ENCODE peak calls at places on chromosomes 11 and 22, in eight cellular contexts. S is spleen, B is heart right ventricle, L is adrenal gland, O is upper lobe of left lung, Y is HCT116, I is K562, Q is esophagus muscularis mucosa. J is an unnamed sample. For H3K9me3, the result is how much of the 10 kb centered on the place peaks cover.

GRCh38 chr11:78228467-78228866 is 39.7 kb downstream of the USP35 start:
- DNase-seq in Y (peak), O (no peak), S (no peak), B (no peak), I (peak), Q (peak), L (no peak), J (peak)

GRCh38 chr11:73199446-73199845 is 18.6 kb upstream of the P2RY2 start:
- DNase-seq in Y (no peak), I (no peak), S (no peak), B (no peak), Q (no peak), L (no peak), O (no peak), J (no peak)

GRCh38 chr11:64786308-64786707 is 8.0 kb upstream of the SF1 start:
- DNase-seq in O (no peak), L (no peak), S (peak), Y (no peak), I (no peak), B (no peak), Q (no peak), J (no peak)

GRCh38 chr11:9120659-9121350 is 29.4 kb upstream of the SCUBE2 start:
- DNase-seq in Q (peak), I (peak), Y (peak), O (no peak), B (no peak), L (no peak), S (no peak), J (peak)

GRCh38 chr11:75344761-75345454 is 6.6 kb downstream of the ARRB1 start:
- DNase-seq in B (no peak), I (no peak), S (no peak), L (no peak), Q (no peak), Y (no peak), O (no peak), J (no peak)

GRCh38 chr11:57476883-57477506 is 16.7 kb downstream of the RTN4RL2 start:
- DNase-seq in I (peak), Q (no peak), L (peak), B (peak), Y (no peak), O (peak), S (peak), J (peak)

GRCh38 chr11:1281974-1282365 is 27.5 kb downstream of the TOLLIP start:
- DNase-seq in B (no peak), S (peak), O (no peak), Y (no peak), Q (no peak), L (no peak), I (no peak), J (no peak)

GRCh38 chr22:19652316-19652715 is 62.0 kb upstream of the SEPTIN5 start:
- DNase-seq in L (no peak), Y (no peak), O (no peak), B (no peak), S (no peak), Q (no peak), I (no peak), J (no peak)

GRCh38 chr22:29768052-29768680 is 997 bp downstream of the UQCR10 start:
- DNase-seq in S (no peak), Y (no peak), B (no peak), Q (no peak), L (no peak), I (no peak), O (no peak), J (no peak)

GRCh38 chr11:79308429-79308828 is 132.4 kb downstream of the TENM4 start:
- DNase-seq in L (no peak), S (no peak), I (no peak), O (no peak), B (no peak), Y (no peak), Q (no peak), J (no peak)

GRCh38 chr11:1107316-1108245 is 32.9 kb downstream of the MUC2 start:
- DNase-seq in B (no peak), I (no peak), L (no peak), Y (no peak), S (no peak), O (no peak), Q (no peak), J (no peak)

GRCh38 chr11:114157476-114158050 is 98.1 kb downstream of the ZBTB16 start:
- DNase-seq in Q (no peak), Y (no peak), B (no peak), L (no peak), I (no peak), O (no peak), S (no peak), J (no peak)

GRCh38 chr11:126172596-126173038 is 38.8 kb downstream of the RPUSD4 start:
- DNase-seq in I (no peak), S (peak), L (no peak), Q (no peak), O (no peak), Y (no peak), B (no peak), J (no peak)

GRCh38 chr22:44505796-44506354 is 7.8 kb upstream of the RTL6 start:
- DNase-seq in L (no peak), I (no peak), Q (peak), B (no peak), O (no peak), Y (no peak), S (no peak), J (no peak)

GRCh38 chr11:75333022-75333806 is 18.2 kb downstream of the ARRB1 start:
- DNase-seq in L (no peak), I (no peak), B (no peak), O (no peak), Y (no peak), S (no peak), Q (no peak), J (no peak)

GRCh38 chr22:19317865-19318264 is 26.3 kb upstream of the CLTCL1 start:
- DNase-seq in Q (no peak), O (no peak), I (no peak), Y (no peak), B (no peak), S (no peak), L (no peak), J (no peak)

GRCh38 chr11:19080579-19080993 is 20.1 kb upstream of the MRGPRX2 start:
- DNase-seq in B (no peak), Y (no peak), Q (peak), I (no peak), O (peak), L (peak), S (no peak), J (no peak)

GRCh38 chr11:26278354-26278753 is 53.6 kb upstream of the ANO3 start:
- DNase-seq in I (no peak), S (no peak), Y (no peak), B (no peak), L (no peak), O (no peak), Q (no peak), J (no peak)

GRCh38 chr11:64173616-64174355 is 7.9 kb upstream of the MACROD1 start:
- DNase-seq in S (no peak), Q (no peak), Y (no peak), B (no peak), O (no peak), I (no peak), L (no peak), J (no peak)

GRCh38 chr11:66727883-66728759 is 895 bp downstream of the SPTBN2 start:
- DNase-seq in Y (no peak), Q (no peak), L (no peak), B (no peak), S (no peak), O (no peak), I (peak), J (peak)

GRCh38 chr22:30694638-30695350 is at the start of gene OSBP2:
- DNase-seq in Y (no peak), B (peak), I (peak), S (peak), O (peak), Q (no peak), L (peak), J (peak)

GRCh38 chr11:86615495-86615894 is 56.9 kb downstream of the ME3 start:
- DNase-seq in O (no peak), Q (peak), Y (no peak), L (no peak), S (no peak), B (no peak), I (no peak), J (no peak)

GRCh38 chr11:86632499-86633269 is 39.7 kb downstream of the ME3 start:
- DNase-seq in L (peak), B (no peak), Q (no peak), S (no peak), O (no peak), Y (peak), I (no peak), J (no peak)

GRCh38 chr22:29683536-29683935 is 36.3 kb upstream of the CABP7 start:
- DNase-seq in Q (no peak), Y (no peak), O (no peak), B (no peak), S (no peak), I (no peak), L (no peak), J (no peak)

GRCh38 chr11:13304655-13305340 is 27.2 kb downstream of the BMAL1 start:
- DNase-seq in B (no peak), S (peak), O (no peak), I (no peak), L (no peak), Y (no peak), Q (no peak), J (no peak)

GRCh38 chr11:130551388-130551787 is 102.9 kb downstream of the ADAMTS15 start:
- DNase-seq in Q (no peak), S (no peak), I (no peak), B (no peak), O (no peak), Y (no peak), L (no peak), J (no peak)

GRCh38 chr11:79922641-79923040 is 481.8 kb upstream of the TENM4 start:
- DNase-seq in I (no peak), Q (no peak), B (no peak), S (no peak), Y (no peak), O (no peak), L (no peak), J (no peak)

GRCh38 chr11:103994111-103994510 is 42.3 kb upstream of the DDI1 start:
- DNase-seq in I (no peak), O (no peak), Y (no peak), B (no peak), S (no peak), Q (no peak), L (no peak), J (no peak)

GRCh38 chr22:41096841-41097240 is 4.4 kb downstream of the EP300 start:
- DNase-seq in O (no peak), B (no peak), S (no peak), I (no peak), L (no peak), Q (no peak), Y (no peak), J (no peak)
- H3K27ac ChIP-seq in O (no peak), B (no peak), S (no peak), I (no peak), L (no peak), Q (peak), Y (no peak), J (no peak)

DNA sequence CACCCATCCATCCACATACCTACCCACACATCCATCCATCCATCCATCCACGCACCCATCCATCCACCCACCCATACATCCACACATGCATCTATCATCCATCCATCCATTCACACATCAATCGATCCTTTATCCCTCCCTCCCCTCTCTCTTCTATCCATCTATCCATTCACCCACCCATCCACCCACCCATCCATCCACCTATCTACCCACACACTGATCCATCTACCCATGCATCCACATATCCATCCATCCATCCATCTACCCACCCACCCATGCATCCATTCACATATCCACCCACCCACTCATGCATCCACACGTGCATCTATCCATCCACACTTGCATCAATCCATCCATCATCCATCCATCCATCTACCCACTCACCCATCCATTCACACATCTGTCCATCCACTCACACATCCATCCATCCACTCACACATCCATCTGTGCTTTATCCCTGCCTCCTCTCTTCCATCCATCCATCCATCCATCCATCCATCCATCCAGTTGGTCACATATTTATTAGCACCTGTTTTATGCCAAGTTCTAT is 366.1 kb downstream of the CTTN start:
- DNase-seq in L (no peak), B (no peak), Y (no peak), O (no peak), Q (no peak), I (no peak), S (peak), J (no peak)
- TF ChIP-seq CTCF in L (no peak), B (no peak), Y (no peak), O (no peak), Q (no peak), I (no peak), S (no peak), J (no peak)

GRCh38 chr22:47369020-47369419 is 606.6 kb downstream of the TBC1D22A start:
- DNase-seq in L (no peak), Q (no peak), B (no peak), Y (no peak), S (no peak), I (no peak), O (no peak), J (peak)
- H3K9me3 ChIP-seq in L (under half), Q (under half), B (under half), Y (under half), S (under half), I (under half), O (under half), J (under half)

DNA sequence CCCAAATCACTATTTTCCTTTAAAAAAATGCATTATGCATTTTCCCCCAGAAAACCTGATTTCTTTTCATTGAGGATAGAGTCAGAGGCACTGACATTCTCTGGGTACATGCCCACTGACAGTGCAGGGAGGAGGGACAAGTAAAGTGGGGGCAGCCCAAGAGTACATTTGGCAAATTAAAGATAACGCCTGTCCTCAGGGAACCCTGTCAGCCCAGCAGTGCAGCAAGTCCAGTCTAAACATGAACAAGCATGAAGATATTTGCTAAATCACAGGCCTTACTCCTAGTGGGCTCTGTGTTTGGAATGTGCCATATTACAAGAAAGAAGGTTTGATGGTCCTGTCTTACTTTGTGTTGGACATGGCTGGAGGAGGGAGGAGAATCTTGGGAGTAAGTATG is 37.8 kb downstream of the AMOTL1 start:
- DNase-seq in B (no peak), S (no peak), Q (no peak), L (no peak), I (no peak), O (no peak), Y (no peak), J (no peak)
- H3K27ac ChIP-seq in B (no peak), S (no peak), Q (peak), L (peak), I (no peak), O (no peak), Y (no peak), J (no peak)

DNA sequence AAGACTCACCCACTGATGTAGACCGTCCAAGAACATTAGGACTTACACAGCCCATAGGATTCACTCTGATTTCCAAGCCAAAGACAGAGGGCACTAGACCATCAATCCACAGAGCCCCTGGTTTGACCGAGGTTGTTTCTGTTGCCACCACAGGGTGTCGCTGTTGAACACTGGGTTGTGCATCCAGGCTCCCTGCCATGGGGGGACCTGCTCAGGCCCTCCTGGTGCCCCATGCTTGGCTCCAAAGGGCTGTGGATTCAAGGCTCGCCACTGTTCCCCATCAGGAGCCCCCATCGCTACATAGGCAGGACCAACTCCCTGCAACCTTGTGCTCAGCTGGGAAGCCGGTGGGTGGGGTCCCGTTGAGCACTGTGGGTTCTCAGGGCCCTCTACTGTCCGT is 128.0 kb upstream of the ANO1 start:
- DNase-seq in O (no peak), Y (peak), B (no peak), S (peak), I (peak), L (no peak), Q (no peak), J (peak)
- TF ChIP-seq CTCF in O (peak), Y (peak), B (peak), S (no peak), I (peak), L (peak), Q (peak), J (peak)

DNA sequence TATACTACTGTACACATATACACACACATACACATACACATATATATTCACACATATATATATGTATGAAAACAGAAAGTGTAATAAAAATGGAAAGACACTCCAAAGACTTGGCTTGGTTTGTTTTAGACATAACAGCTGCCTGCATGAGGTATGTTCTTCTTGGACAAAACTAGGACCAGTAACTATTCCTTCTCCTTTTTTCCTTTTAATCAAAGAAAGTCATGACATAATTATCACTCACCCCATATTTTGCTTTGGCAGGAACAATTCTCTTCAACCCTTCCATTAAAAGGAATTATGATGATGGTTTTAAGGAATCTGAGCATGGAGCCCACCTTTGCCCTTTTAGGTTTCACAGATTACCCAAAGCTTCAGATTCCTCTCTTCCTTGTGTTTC is at the start of gene OR5D14:
- DNase-seq in B (no peak), I (no peak), Q (no peak), Y (no peak), S (no peak), O (no peak), L (no peak), J (no peak)
- H3K9me3 ChIP-seq in B (under half), I (under half), Q (under half), Y (under half), S (under half), O (under half), L (under half), J (under half)

J was measured in WERI-Rb-1.